ENCODE peak calls at places on chromosomes 3 and 15, in seven cellular contexts. O is progenitor cell of endocrine pancreas, W is ascending aorta, R is endothelial cell, E is AG04450, T is cardiac muscle cell, U is Calu3. H is an unnamed sample.

GRCh38 chr15:81530271-81530670 is 156.3 kb upstream of the TMC3 start:
- DNase-seq in O (no peak), W (no peak), R (no peak), E (no peak), T (no peak), U (no peak), H (no peak)

GRCh38 chr3:157530637-157531300 is 27.6 kb upstream of the VEPH1 start:
- DNase-seq in O (no peak), W (no peak), R (no peak), E (no peak), T (peak), U (no peak), H (peak)

GRCh38 chr3:61927332-61927731 is 366.0 kb downstream of the PTPRG start:
- DNase-seq in O (no peak), W (no peak), R (no peak), E (peak), T (peak), U (no peak), H (peak)

GRCh38 chr3:16461463-16462245 is 51.8 kb downstream of the RFTN1 start:
- DNase-seq in O (no peak), W (no peak), R (no peak), E (no peak), T (no peak), U (no peak), H (no peak)

GRCh38 chr3:42351221-42351620 is 59.2 kb downstream of the LYZL4 start:
- DNase-seq in O (no peak), W (no peak), R (no peak), E (no peak), T (peak), U (no peak), H (peak)

GRCh38 chr3:51718547-51719412 is 11.9 kb downstream of the GRM2 start:
- DNase-seq in O (peak), W (no peak), R (peak), E (no peak), T (peak), U (peak), H (peak)

GRCh38 chr15:85587707-85588441 is 206.9 kb downstream of the KLHL25 start:
- DNase-seq in O (no peak), W (no peak), R (no peak), E (no peak), T (peak), U (peak), H (peak)

GRCh38 chr3:60514866-60515265 is 736.4 kb downstream of the FHIT start:
- DNase-seq in O (no peak), W (no peak), R (no peak), E (no peak), T (no peak), U (no peak), H (no peak)

GRCh38 chr3:122774564-122774963 is 19.1 kb downstream of the HSPBAP1 start:
- DNase-seq in O (no peak), W (no peak), R (no peak), E (no peak), T (peak), U (no peak), H (no peak)

DNA sequence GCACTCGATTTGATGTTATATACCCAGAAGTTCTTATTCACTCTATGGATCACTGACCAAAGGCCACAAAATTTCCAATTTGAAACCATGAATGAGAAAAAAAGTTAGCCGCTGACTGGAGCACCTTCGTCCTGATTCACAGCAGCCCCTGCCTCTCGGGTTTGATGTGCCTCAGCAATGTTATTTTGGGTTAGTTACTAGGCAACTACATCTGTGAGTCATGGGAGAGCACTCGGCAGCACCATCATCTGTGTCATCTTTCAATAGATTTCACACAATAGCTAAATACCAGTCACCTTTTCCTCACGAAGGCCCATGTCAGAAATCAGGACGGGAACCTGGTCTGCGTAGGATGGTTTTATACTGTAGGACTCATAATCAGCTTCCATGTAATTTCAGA is 269.2 kb downstream of the ZBBX start:
- DNase-seq in O (no peak), W (no peak), R (no peak), E (no peak), T (no peak), U (peak), H (peak)
- TF ChIP-seq CTCF in O (no peak), W (no peak), R (no peak), E (no peak), T (no peak), U (no peak), H (no peak)

DNA sequence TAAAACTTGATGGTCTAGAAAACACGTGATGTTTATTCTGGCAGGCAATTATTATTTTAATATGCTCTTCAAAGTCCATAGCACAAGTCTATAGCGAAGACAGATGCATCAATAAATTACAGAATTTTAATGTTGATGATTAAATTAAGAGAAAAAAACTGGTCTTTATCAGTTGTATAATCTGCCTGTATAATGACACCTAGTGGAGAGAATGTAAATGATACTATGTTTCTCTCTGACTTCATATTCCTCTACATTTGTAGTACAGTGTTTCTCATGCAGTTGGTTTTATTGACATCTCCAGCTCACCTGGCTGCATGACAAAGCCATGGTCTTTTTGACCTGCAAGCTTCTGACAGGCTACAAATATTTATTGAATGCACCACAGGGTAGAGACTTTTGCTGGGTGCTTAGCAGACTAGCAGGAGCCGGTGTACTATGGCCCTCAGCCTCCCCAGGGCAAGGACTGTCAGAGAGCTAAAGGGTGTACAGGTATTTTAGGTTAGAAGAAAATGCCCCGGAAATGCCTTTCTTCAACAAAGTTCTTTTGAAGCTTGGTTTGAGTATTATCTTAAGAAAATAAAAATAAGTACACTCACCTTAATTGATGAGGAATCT is 289.9 kb downstream of the GAP43 start:
- DNase-seq in O (no peak), W (no peak), R (no peak), E (no peak), T (no peak), U (no peak), H (no peak)
- TF ChIP-seq CTCF in O (peak), W (no peak), R (peak), E (peak), T (peak), U (no peak), H (no peak)

GRCh38 chr15:40307421-40308165 is at the start of gene PLCB2:
- DNase-seq in O (no peak), W (no peak), R (peak), E (no peak), T (no peak), U (peak), H (no peak)
- TF ChIP-seq CTCF in O (peak), W (no peak), R (no peak), E (peak), T (peak), U (no peak), H (peak)

GRCh38 chr3:40912461-40912860 is 286.8 kb upstream of the CTNNB1 start:
- DNase-seq in O (no peak), W (no peak), R (no peak), E (no peak), T (no peak), U (no peak), H (no peak)

GRCh38 chr3:40913192-40913591 is 286.1 kb upstream of the CTNNB1 start:
- DNase-seq in O (no peak), W (no peak), R (no peak), E (no peak), T (no peak), U (no peak), H (no peak)

GRCh38 chr3:40914475-40914874 is 284.8 kb upstream of the CTNNB1 start:
- DNase-seq in O (no peak), W (no peak), R (no peak), E (no peak), T (no peak), U (no peak), H (no peak)

GRCh38 chr3:40911928-40912327 is 287.4 kb upstream of the CTNNB1 start:
- DNase-seq in O (no peak), W (no peak), R (no peak), E (no peak), T (no peak), U (peak), H (no peak)

GRCh38 chr3:40913641-40914040 is 285.7 kb upstream of the CTNNB1 start:
- DNase-seq in O (no peak), W (no peak), R (no peak), E (no peak), T (no peak), U (no peak), H (no peak)
- TF ChIP-seq CTCF in O (no peak), W (no peak), R (no peak), E (no peak), T (no peak), U (no peak), H (no peak)

GRCh38 chr3:58008140-58009025 is at the start of gene FLNB:
- DNase-seq in O (peak), W (no peak), R (peak), E (no peak), T (peak), U (peak), H (peak)
- TF ChIP-seq CTCF in O (peak), W (peak), R (peak), E (peak), T (peak), U (peak), H (peak)

GRCh38 chr15:83398591-83398990 is 48.5 kb upstream of the SH3GL3 start:
- DNase-seq in O (no peak), W (no peak), R (no peak), E (no peak), T (peak), U (no peak), H (peak)

DNA sequence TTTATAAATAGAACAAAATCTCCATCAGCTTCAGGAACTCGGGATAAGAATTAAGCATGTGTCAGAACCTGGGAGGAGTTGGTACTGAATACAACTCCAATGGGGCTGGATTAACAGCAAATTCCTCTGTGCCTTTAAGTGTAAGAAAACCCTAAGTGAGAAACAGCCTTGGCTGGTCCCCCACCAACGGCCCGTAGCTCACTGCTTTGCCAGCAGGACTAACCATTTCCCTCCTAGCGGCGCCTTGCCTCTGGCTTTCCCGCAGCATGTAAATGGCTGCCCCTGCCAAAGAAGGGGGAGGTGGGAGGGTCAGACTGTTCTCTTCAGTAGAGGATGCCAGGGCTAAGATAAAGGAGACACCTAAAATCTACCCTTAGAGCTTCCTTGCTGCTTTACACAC is 51.1 kb upstream of the SH3GL3 start:
- DNase-seq in O (no peak), W (no peak), R (peak), E (no peak), T (peak), U (no peak), H (peak)
- TF ChIP-seq CTCF in O (no peak), W (no peak), R (no peak), E (no peak), T (no peak), U (no peak), H (no peak)

GRCh38 chr15:75930866-75931265 is 27.2 kb downstream of the FBXO22 start:
- DNase-seq in O (no peak), W (no peak), R (no peak), E (no peak), T (peak), U (no peak), H (peak)

GRCh38 chr15:75929799-75930565 is 26.3 kb downstream of the FBXO22 start:
- DNase-seq in O (no peak), W (no peak), R (no peak), E (no peak), T (no peak), U (no peak), H (no peak)

GRCh38 chr15:75927601-75928000 is 23.9 kb downstream of the FBXO22 start:
- DNase-seq in O (no peak), W (no peak), R (no peak), E (no peak), T (no peak), U (no peak), H (no peak)

GRCh38 chr15:75925440-75925839 is 21.8 kb downstream of the FBXO22 start:
- DNase-seq in O (no peak), W (no peak), R (no peak), E (no peak), T (no peak), U (no peak), H (no peak)

DNA sequence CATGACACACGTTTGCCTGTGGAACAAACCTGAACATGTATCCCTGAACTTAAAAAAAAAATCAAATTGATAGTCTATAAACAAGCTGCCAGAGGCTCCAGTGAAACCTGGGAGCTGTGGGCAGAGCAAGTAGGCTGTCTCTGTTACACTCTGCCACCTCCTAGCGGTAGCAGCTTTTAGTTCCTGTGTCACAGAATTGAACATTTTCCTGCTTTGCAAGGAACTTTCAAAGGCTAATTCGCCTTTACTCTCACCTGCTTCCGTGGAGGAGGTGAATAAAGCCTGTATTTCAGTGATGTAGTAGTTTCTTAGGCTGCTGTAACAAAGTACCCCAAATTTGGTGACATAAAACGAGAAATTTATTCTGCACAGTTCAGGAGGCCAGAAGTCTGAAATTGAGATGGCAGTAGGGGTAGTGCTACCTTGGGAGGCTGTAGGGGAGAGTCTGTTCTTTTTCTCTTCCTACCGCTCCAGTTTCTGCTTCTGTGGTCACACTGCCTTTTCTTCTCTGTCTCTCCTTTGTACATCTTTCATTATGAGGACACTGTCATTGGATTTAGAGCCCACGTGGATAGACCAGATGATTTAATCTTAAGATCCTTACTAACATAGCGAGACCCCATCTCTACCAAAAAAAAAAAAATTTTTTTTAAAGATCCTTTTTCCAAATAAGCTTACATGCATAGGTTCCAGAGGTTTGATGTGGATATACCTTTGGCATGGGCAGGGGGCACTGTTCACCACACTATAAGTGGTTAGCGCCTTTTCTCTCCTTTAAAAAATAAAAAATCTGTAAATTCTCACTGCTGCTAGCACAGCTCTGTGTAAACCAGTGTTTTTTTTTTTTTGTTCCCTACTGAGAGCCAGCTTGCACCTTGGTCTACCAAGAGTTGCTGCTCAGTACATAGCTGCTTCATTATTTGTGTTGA is 25.3 kb downstream of the FBXO22 start:
- DNase-seq in O (no peak), W (no peak), R (peak), E (no peak), T (peak), U (no peak), H (peak)
- TF ChIP-seq CTCF in O (peak), W (no peak), R (peak), E (peak), T (peak), U (no peak), H (peak)

H was measured in cardiac fibroblast.